ENCODE peak calls at places on chromosomes 13 and 19, in seven cellular contexts. Z is NCI-H1930, F is mucosa of gallbladder, X is HFFc6, J is neuronal stem cell, I is stromal cell of bone marrow, Q is LHCN-M2. W is an unnamed sample.

GRCh38 chr19:51887522-51888498 is at the start of gene ZNF577:
- DNase-seq in Z (no peak), F (peak; percentile 96), X (peak; percentile 26), J (peak; percentile 78), I (peak; percentile 93), Q (peak; percentile 85), W (no peak)

GRCh38 chr13:108155185-108156106 is 59.9 kb downstream of the LIG4 start:
- DNase-seq in Z (no peak), F (peak; percentile 65), X (peak; percentile 22), J (peak; percentile 40), I (peak; percentile 28), Q (peak; percentile 37), W (peak; percentile 59)

GRCh38 chr19:43776285-43776684 is 4.5 kb downstream of the KCNN4 start:
- DNase-seq in Z (no peak), F (no peak), X (no peak), J (no peak), I (no peak), Q (no peak), W (no peak)

GRCh38 chr13:107767119-107767518 is 448.2 kb downstream of the LIG4 start:
- DNase-seq in Z (peak; percentile 58), F (no peak), X (no peak), J (no peak), I (no peak), Q (no peak), W (no peak)

GRCh38 chr13:75345191-75345590 is 136.8 kb downstream of the TBC1D4 start:
- DNase-seq in Z (no peak), F (no peak), X (peak; percentile 26), J (no peak), I (no peak), Q (peak; percentile 43), W (no peak)

GRCh38 chr19:54390942-54391577 is 24.2 kb upstream of the TTYH1 start:
- DNase-seq in Z (peak; percentile 68), F (peak; percentile 51), X (peak; percentile 26), J (peak; percentile 83), I (peak; percentile 25), Q (peak; percentile 40), W (peak; percentile 86)

GRCh38 chr19:41753159-41753558 is 2.2 kb upstream of the CEACAM6 start:
- DNase-seq in Z (peak; percentile 75), F (peak; percentile 45), X (peak; percentile 8), J (peak; percentile 14), I (peak; percentile 5), Q (peak; percentile 12), W (peak; percentile 64)

GRCh38 chr19:35292986-35293732 is 1.2 kb downstream of the MAG start:
- DNase-seq in Z (no peak), F (no peak), X (no peak), J (no peak), I (no peak), Q (no peak), W (peak; percentile 67)

GRCh38 chr19:13765395-13766094 is 1.2 kb downstream of the MRI1 start:
- DNase-seq in Z (no peak), F (no peak), X (peak; percentile 32), J (no peak), I (no peak), Q (no peak), W (no peak)

GRCh38 chr19:49434907-49435577 is 6.3 kb downstream of the SLC17A7 start:
- DNase-seq in Z (no peak), F (no peak), X (no peak), J (no peak), I (no peak), Q (no peak), W (no peak)

GRCh38 chr19:45475537-45476348 is 7.9 kb downstream of the FOSB start:
- DNase-seq in Z (no peak), F (no peak), X (peak; percentile 70), J (no peak), I (no peak), Q (no peak), W (no peak)

GRCh38 chr13:32284927-32285632 is 30.1 kb downstream of the ZAR1L start:
- DNase-seq in Z (no peak), F (peak; percentile 56), X (peak; percentile 18), J (peak; percentile 11), I (peak; percentile 41), Q (peak; percentile 86), W (no peak)

GRCh38 chr19:20558571-20558970 is 7.0 kb downstream of the ZNF737 start:
- DNase-seq in Z (no peak), F (no peak), X (no peak), J (no peak), I (no peak), Q (no peak), W (no peak)

GRCh38 chr13:112854321-112854720 is 114.7 kb upstream of the MCF2L start:
- DNase-seq in Z (no peak), F (no peak), X (no peak), J (no peak), I (no peak), Q (no peak), W (no peak)

GRCh38 chr13:29449726-29450125 is 145.8 kb downstream of the SLC7A1 start:
- DNase-seq in Z (no peak), F (no peak), X (no peak), J (no peak), I (no peak), Q (no peak), W (no peak)

GRCh38 chr19:23817519-23817918 is 58.8 kb upstream of the ZNF681 start:
- DNase-seq in Z (no peak), F (peak; percentile 28), X (peak; percentile 4), J (no peak), I (no peak), Q (peak; percentile 17), W (no peak)

GRCh38 chr13:94657167-94657566 is 55.2 kb downstream of the SOX21 start:
- DNase-seq in Z (no peak), F (no peak), X (peak; percentile 5), J (no peak), I (no peak), Q (peak; percentile 54), W (no peak)

GRCh38 chr19:54203151-54203611 is 2.5 kb downstream of the RPS9 start:
- DNase-seq in Z (no peak), F (peak; percentile 53), X (no peak), J (no peak), I (no peak), Q (no peak), W (no peak)

GRCh38 chr13:23433171-23434153 is at the start of gene SACS:
- DNase-seq in Z (peak; percentile 67), F (no peak), X (peak; percentile 65), J (peak; percentile 84), I (peak; percentile 52), Q (peak; percentile 75), W (peak; percentile 62)

W was measured in NCI-H2227 treated with DMSO at 0.1 percent for 48 hours.